ENCODE peak calls at places on chromosomes 13 and 19, in eight cellular contexts. One of them, this sample, is unnamed.

GRCh38 chr13:34993470-34993869 is 51.4 kb downstream of the NBEA start:
- DNase-seq in esophagus squamous epithelium: no peak
- DNase-seq in left ventricle myocardium inferior: no peak
- DNase-seq in GM06990: no peak
- DNase-seq in astrocyte: peak; percentile 39
- DNase-seq in AG04450: no peak
- DNase-seq in uterus: no peak
- DNase-seq in fibroblast of pulmonary artery: peak; percentile 8
- DNase-seq in this sample: no peak

GRCh38 chr13:32905063-32905863 is 111.0 kb upstream of the KL start:
- DNase-seq in GM06990: peak; percentile 48
- DNase-seq in fibroblast of pulmonary artery: no peak
- DNase-seq in esophagus squamous epithelium: no peak
- DNase-seq in uterus: no peak
- DNase-seq in AG04450: no peak
- DNase-seq in left ventricle myocardium inferior: no peak
- DNase-seq in astrocyte: peak; percentile 86
- DNase-seq in this sample: peak; percentile 55

GRCh38 chr13:80870186-80870585 is 529.3 kb upstream of the SPRY2 start:
- DNase-seq in GM06990: no peak
- DNase-seq in left ventricle myocardium inferior: no peak
- DNase-seq in fibroblast of pulmonary artery: no peak
- DNase-seq in astrocyte: no peak
- DNase-seq in uterus: no peak
- DNase-seq in AG04450: no peak
- DNase-seq in esophagus squamous epithelium: no peak
- DNase-seq in this sample: no peak

GRCh38 chr13:41944635-41945401 is 16.1 kb downstream of the VWA8 start:
- DNase-seq in astrocyte: no peak
- DNase-seq in fibroblast of pulmonary artery: no peak
- DNase-seq in uterus: no peak
- DNase-seq in left ventricle myocardium inferior: no peak
- DNase-seq in AG04450: no peak
- DNase-seq in GM06990: no peak
- DNase-seq in esophagus squamous epithelium: no peak
- DNase-seq in this sample: no peak

GRCh38 chr19:14167594-14168138 is 31.3 kb upstream of the ASF1B start:
- DNase-seq in esophagus squamous epithelium: no peak
- DNase-seq in fibroblast of pulmonary artery: no peak
- DNase-seq in GM06990: no peak
- DNase-seq in uterus: no peak
- DNase-seq in AG04450: no peak
- DNase-seq in left ventricle myocardium inferior: no peak
- DNase-seq in astrocyte: no peak
- DNase-seq in this sample: no peak

GRCh38 chr19:41479757-41480191 is 36.8 kb downstream of the ERICH4 start:
- DNase-seq in left ventricle myocardium inferior: peak; percentile 35
- DNase-seq in astrocyte: no peak
- DNase-seq in AG04450: no peak
- DNase-seq in GM06990: no peak
- DNase-seq in esophagus squamous epithelium: no peak
- DNase-seq in uterus: no peak
- DNase-seq in fibroblast of pulmonary artery: peak; percentile 64
- DNase-seq in this sample: peak; percentile 32

GRCh38 chr13:114112826-114113322 is 19.5 kb downstream of the RASA3 start:
- DNase-seq in uterus: peak; percentile 11
- DNase-seq in GM06990: no peak
- DNase-seq in esophagus squamous epithelium: no peak
- DNase-seq in AG04450: no peak
- DNase-seq in left ventricle myocardium inferior: no peak
- DNase-seq in fibroblast of pulmonary artery: no peak
- DNase-seq in astrocyte: no peak
- DNase-seq in this sample: no peak

GRCh38 chr13:49774376-49775005 is 18.0 kb downstream of the KPNA3 start:
- DNase-seq in astrocyte: no peak
- DNase-seq in esophagus squamous epithelium: no peak
- DNase-seq in GM06990: no peak
- DNase-seq in fibroblast of pulmonary artery: no peak
- DNase-seq in AG04450: no peak
- DNase-seq in uterus: no peak
- DNase-seq in left ventricle myocardium inferior: no peak
- DNase-seq in this sample: no peak

GRCh38 chr13:47005761-47006414 is 109.0 kb upstream of the HTR2A start:
- DNase-seq in fibroblast of pulmonary artery: no peak
- DNase-seq in AG04450: no peak
- DNase-seq in astrocyte: no peak
- DNase-seq in uterus: no peak
- DNase-seq in left ventricle myocardium inferior: no peak
- DNase-seq in GM06990: no peak
- DNase-seq in esophagus squamous epithelium: no peak
- DNase-seq in this sample: no peak

GRCh38 chr13:103351035-103351828 is 285.0 kb upstream of the SLC10A2 start:
- DNase-seq in AG04450: no peak
- DNase-seq in GM06990: no peak
- DNase-seq in astrocyte: peak; percentile 72
- DNase-seq in fibroblast of pulmonary artery: peak; percentile 55
- DNase-seq in esophagus squamous epithelium: no peak
- DNase-seq in uterus: no peak
- DNase-seq in left ventricle myocardium inferior: peak; percentile 26
- DNase-seq in this sample: no peak

GRCh38 chr19:34145741-34146202 is 26.5 kb upstream of the LSM14A start:
- DNase-seq in esophagus squamous epithelium: no peak
- DNase-seq in uterus: peak; percentile 23
- DNase-seq in AG04450: no peak
- DNase-seq in fibroblast of pulmonary artery: peak; percentile 72
- DNase-seq in astrocyte: peak; percentile 6
- DNase-seq in GM06990: no peak
- DNase-seq in left ventricle myocardium inferior: no peak
- DNase-seq in this sample: peak; percentile 68

GRCh38 chr19:47713046-47714021 is at the start of gene EHD2:
- DNase-seq in left ventricle myocardium inferior: peak; percentile 77
- DNase-seq in esophagus squamous epithelium: no peak
- DNase-seq in fibroblast of pulmonary artery: peak; percentile 84
- DNase-seq in astrocyte: peak; percentile 45
- DNase-seq in GM06990: no peak
- DNase-seq in AG04450: peak; percentile 48
- DNase-seq in uterus: peak; percentile 87
- DNase-seq in this sample: no peak

GRCh38 chr19:35327642-35328041 is 1.3 kb upstream of the CD22 start:
- DNase-seq in uterus: no peak
- DNase-seq in esophagus squamous epithelium: no peak
- DNase-seq in fibroblast of pulmonary artery: no peak
- DNase-seq in astrocyte: no peak
- DNase-seq in AG04450: no peak
- DNase-seq in GM06990: no peak
- DNase-seq in left ventricle myocardium inferior: no peak
- DNase-seq in this sample: no peak

GRCh38 chr13:40986328-40986856 is 32.7 kb downstream of the ELF1 start:
- DNase-seq in left ventricle myocardium inferior: no peak
- DNase-seq in fibroblast of pulmonary artery: no peak
- DNase-seq in uterus: no peak
- DNase-seq in esophagus squamous epithelium: no peak
- DNase-seq in astrocyte: peak; percentile 30
- DNase-seq in GM06990: no peak
- DNase-seq in AG04450: no peak
- DNase-seq in this sample: no peak

GRCh38 chr19:36719687-36720556 is 32.5 kb downstream of the ZNF567 start:
- DNase-seq in esophagus squamous epithelium: no peak
- DNase-seq in fibroblast of pulmonary artery: peak; percentile 12
- DNase-seq in AG04450: no peak
- DNase-seq in uterus: no peak
- DNase-seq in astrocyte: peak; percentile 10
- DNase-seq in GM06990: no peak
- DNase-seq in left ventricle myocardium inferior: no peak
- DNase-seq in this sample: peak; percentile 1

GRCh38 chr19:8396563-8397203 is 6.5 kb downstream of the RAB11B start:
- DNase-seq in GM06990: peak; percentile 62
- DNase-seq in fibroblast of pulmonary artery: peak; percentile 69
- DNase-seq in astrocyte: peak; percentile 23
- DNase-seq in uterus: peak; percentile 72
- DNase-seq in esophagus squamous epithelium: no peak
- DNase-seq in AG04450: no peak
- DNase-seq in left ventricle myocardium inferior: peak; percentile 71
- DNase-seq in this sample: peak; percentile 69

GRCh38 chr13:102777716-102778115 is 4.1 kb upstream of the TEX30 start:
- DNase-seq in fibroblast of pulmonary artery: no peak
- DNase-seq in esophagus squamous epithelium: no peak
- DNase-seq in GM06990: no peak
- DNase-seq in left ventricle myocardium inferior: no peak
- DNase-seq in astrocyte: no peak
- DNase-seq in AG04450: no peak
- DNase-seq in uterus: no peak
- DNase-seq in this sample: no peak

GRCh38 chr13:113451951-113452421 is 1.3 kb downstream of the ADPRHL1 start:
- DNase-seq in left ventricle myocardium inferior: peak; percentile 72
- DNase-seq in GM06990: no peak
- DNase-seq in AG04450: no peak
- DNase-seq in astrocyte: no peak
- DNase-seq in uterus: no peak
- DNase-seq in fibroblast of pulmonary artery: no peak
- DNase-seq in esophagus squamous epithelium: no peak
- DNase-seq in this sample: no peak

GRCh38 chr13:101654916-101655315 is 202.4 kb downstream of the ITGBL1 start:
- DNase-seq in astrocyte: peak; percentile 79
- DNase-seq in fibroblast of pulmonary artery: peak; percentile 53
- DNase-seq in GM06990: no peak
- DNase-seq in AG04450: no peak
- DNase-seq in left ventricle myocardium inferior: no peak
- DNase-seq in esophagus squamous epithelium: no peak
- DNase-seq in uterus: no peak
- DNase-seq in this sample: no peak

GRCh38 chr19:49641688-49642487 is at the start of gene SCAF1:
- DNase-seq in fibroblast of pulmonary artery: peak; percentile 100
- DNase-seq in astrocyte: peak; percentile 96
- DNase-seq in left ventricle myocardium inferior: peak; percentile 99
- DNase-seq in uterus: peak; percentile 99
- DNase-seq in GM06990: peak; percentile 100
- DNase-seq in esophagus squamous epithelium: peak; percentile 98
- DNase-seq in AG04450: peak; percentile 99
- DNase-seq in this sample: peak; percentile 100

GRCh38 chr19:49639401-49640112 is 386 bp downstream of the RRAS start:
- DNase-seq in fibroblast of pulmonary artery: no peak
- DNase-seq in GM06990: no peak
- DNase-seq in left ventricle myocardium inferior: no peak
- DNase-seq in esophagus squamous epithelium: no peak
- DNase-seq in astrocyte: no peak
- DNase-seq in AG04450: no peak
- DNase-seq in uterus: peak; percentile 52
- DNase-seq in this sample: no peak

GRCh38 chr19:49642488-49643035 is 553 bp downstream of the SCAF1 start:
- DNase-seq in AG04450: no peak
- DNase-seq in astrocyte: no peak
- DNase-seq in GM06990: no peak
- DNase-seq in uterus: no peak
- DNase-seq in fibroblast of pulmonary artery: no peak
- DNase-seq in left ventricle myocardium inferior: no peak
- DNase-seq in esophagus squamous epithelium: no peak
- DNase-seq in this sample: no peak

GRCh38 chr19:49638360-49638759 is 1.6 kb downstream of the RRAS start:
- DNase-seq in fibroblast of pulmonary artery: peak; percentile 28
- DNase-seq in left ventricle myocardium inferior: no peak
- DNase-seq in astrocyte: no peak
- DNase-seq in GM06990: no peak
- DNase-seq in uterus: peak; percentile 43
- DNase-seq in esophagus squamous epithelium: no peak
- DNase-seq in AG04450: no peak
- DNase-seq in this sample: no peak

GRCh38 chr19:49640113-49640898 is at the start of gene RRAS:
- DNase-seq in fibroblast of pulmonary artery: peak; percentile 100
- DNase-seq in left ventricle myocardium inferior: peak; percentile 99
- DNase-seq in GM06990: peak; percentile 99
- DNase-seq in astrocyte: peak; percentile 99
- DNase-seq in uterus: peak; percentile 99
- DNase-seq in AG04450: peak; percentile 100
- DNase-seq in esophagus squamous epithelium: peak; percentile 99
- DNase-seq in this sample: peak; percentile 100
- H3K4me3 ChIP-seq in fibroblast of pulmonary artery: peak within 1 kb of the TSS; percentile 87
- H3K4me3 ChIP-seq in left ventricle myocardium inferior: peak within 1 kb of the TSS; percentile 98
- H3K4me3 ChIP-seq in GM06990: peak within 1 kb of the TSS; percentile 82
- H3K4me3 ChIP-seq in astrocyte: peak within 1 kb of the TSS; percentile 79
- H3K4me3 ChIP-seq in uterus: peak within 1 kb of the TSS; percentile 72
- H3K4me3 ChIP-seq in AG04450: peak within 1 kb of the TSS; percentile 73
- H3K4me3 ChIP-seq in esophagus squamous epithelium: peak within 1 kb of the TSS; percentile 97
- H3K4me3 ChIP-seq in this sample: peak within 1 kb of the TSS; percentile 99

DNA sequence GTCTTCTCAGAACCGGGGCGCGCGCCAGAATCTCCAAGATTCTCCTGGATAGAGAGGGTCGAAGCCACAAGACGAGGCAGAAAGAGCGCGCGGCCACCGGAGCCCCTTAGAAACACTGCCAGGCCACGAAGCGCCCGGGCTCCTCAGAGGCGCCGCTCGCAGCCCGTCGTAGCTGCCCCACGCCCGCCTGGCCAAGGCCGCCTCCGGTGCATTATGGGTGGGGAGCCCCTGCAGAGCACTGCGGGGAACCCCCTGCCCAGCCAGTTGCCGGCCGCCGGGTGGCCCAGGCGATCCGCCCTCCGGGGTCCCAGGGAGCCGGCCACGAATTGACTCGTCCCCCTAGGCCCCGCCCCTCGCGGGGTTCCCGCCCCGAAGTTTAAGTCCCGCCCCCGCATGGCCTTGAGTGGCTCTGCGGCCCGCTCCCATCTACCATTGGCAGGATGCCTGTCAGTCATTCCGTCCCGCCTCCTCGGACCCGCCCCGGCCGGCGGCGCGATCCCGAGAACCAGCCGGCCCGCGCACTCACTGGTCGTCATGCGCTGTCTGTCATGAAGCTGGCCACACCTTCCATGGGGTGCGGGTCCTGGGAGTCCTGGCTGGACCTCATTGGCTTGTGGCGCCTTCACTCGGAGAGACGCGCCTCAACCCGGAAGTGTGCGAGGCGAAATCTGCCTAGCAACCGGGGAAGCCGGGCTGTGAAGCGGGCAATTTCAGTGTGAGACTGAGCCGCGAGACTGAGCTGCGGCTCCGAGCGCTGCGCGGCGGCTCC is 20.2 kb upstream of the GATAD2A start:
- DNase-seq in AG04450: peak; percentile 99
- DNase-seq in fibroblast of pulmonary artery: peak; percentile 100
- DNase-seq in esophagus squamous epithelium: peak; percentile 99
- DNase-seq in astrocyte: peak; percentile 99
- DNase-seq in left ventricle myocardium inferior: peak; percentile 99
- DNase-seq in GM06990: peak; percentile 100
- DNase-seq in uterus: peak; percentile 100
- DNase-seq in this sample: peak; percentile 100
- TF ChIP-seq CTCF in AG04450: peak; percentile 28
- TF ChIP-seq CTCF in fibroblast of pulmonary artery: no peak
- TF ChIP-seq CTCF in esophagus squamous epithelium: peak; percentile 7
- TF ChIP-seq CTCF in astrocyte: no peak
- TF ChIP-seq CTCF in left ventricle myocardium inferior: peak; percentile 44
- TF ChIP-seq CTCF in GM06990: no peak
- TF ChIP-seq CTCF in uterus: peak; percentile 15
- TF ChIP-seq CTCF in this sample: peak; percentile 11

GRCh38 chr19:50050406-50051223 is 24.8 kb downstream of the ZNF473 start:
- DNase-seq in astrocyte: peak; percentile 60
- DNase-seq in esophagus squamous epithelium: peak; percentile 11
- DNase-seq in left ventricle myocardium inferior: peak; percentile 85
- DNase-seq in AG04450: peak; percentile 13
- DNase-seq in fibroblast of pulmonary artery: peak; percentile 79
- DNase-seq in GM06990: peak; percentile 83
- DNase-seq in uterus: peak; percentile 82
- DNase-seq in this sample: peak; percentile 53
- H3K4me3 ChIP-seq in astrocyte: peak overlapping the region; percentile 56
- H3K4me3 ChIP-seq in esophagus squamous epithelium: peak overlapping the region; percentile 44
- H3K4me3 ChIP-seq in left ventricle myocardium inferior: peak overlapping the region; percentile 63
- H3K4me3 ChIP-seq in AG04450: peak overlapping the region; percentile 61
- H3K4me3 ChIP-seq in fibroblast of pulmonary artery: peak overlapping the region; percentile 59
- H3K4me3 ChIP-seq in GM06990: peak overlapping the region; percentile 58
- H3K4me3 ChIP-seq in uterus: peak overlapping the region; percentile 32
- H3K4me3 ChIP-seq in this sample: no peak overlapping the region

GRCh38 chr13:31409678-31410356 is 210.0 kb downstream of the B3GLCT start:
- DNase-seq in AG04450: no peak
- DNase-seq in left ventricle myocardium inferior: no peak
- DNase-seq in fibroblast of pulmonary artery: peak; percentile 8
- DNase-seq in esophagus squamous epithelium: no peak
- DNase-seq in GM06990: no peak
- DNase-seq in astrocyte: peak; percentile 21
- DNase-seq in uterus: no peak
- DNase-seq in this sample: no peak
- TF ChIP-seq CTCF in AG04450: peak; percentile 34
- TF ChIP-seq CTCF in left ventricle myocardium inferior: peak; percentile 7
- TF ChIP-seq CTCF in fibroblast of pulmonary artery: peak; percentile 29
- TF ChIP-seq CTCF in esophagus squamous epithelium: no peak
- TF ChIP-seq CTCF in GM06990: peak; percentile 20
- TF ChIP-seq CTCF in astrocyte: peak; percentile 15
- TF ChIP-seq CTCF in uterus: no peak
- TF ChIP-seq CTCF in this sample: no peak

This sample was measured in GM12865.